ENCODE peak calls at places on chromosomes 12 and 14, in seven cellular contexts. Z is stomach; U is tibial nerve; B is lower lobe of right lung; M is CD8-positive, alpha-beta T cell; K is lung; O is uterus. V is an unnamed sample. For H3K4me1, the result is how much of the 10 kb centered on the place peaks cover.

GRCh38 chr12:1827806-1828805 is 7.7 kb downstream of the LRTM2 start:
- DNase-seq in Z (no peak), U (no peak), B (peak), M (no peak), K (no peak), O (no peak), V (no peak)

GRCh38 chr14:68328509-68328908 is 464.4 kb downstream of the ZFP36L1 start:
- DNase-seq in Z (no peak), U (no peak), B (no peak), M (no peak), K (no peak), O (no peak), V (no peak)

GRCh38 chr12:27123642-27124041 is 41.3 kb upstream of the C12orf71 start:
- DNase-seq in Z (no peak), U (no peak), B (no peak), M (no peak), K (no peak), O (no peak), V (no peak)

GRCh38 chr14:94681300-94682060 is 69.3 kb downstream of the SERPINA3 start:
- DNase-seq in Z (peak), U (peak), B (no peak), M (no peak), K (no peak), O (no peak), V (no peak)

GRCh38 chr14:68487805-68488590 is 304.9 kb downstream of the ZFP36L1 start:
- DNase-seq in Z (no peak), U (no peak), B (no peak), M (no peak), K (no peak), O (no peak), V (no peak)

GRCh38 chr12:510071-510825 is 50.5 kb downstream of the B4GALNT3 start:
- DNase-seq in Z (peak), U (no peak), B (peak), M (no peak), K (peak), O (no peak), V (no peak)

GRCh38 chr12:70645494-70646317 is 8.5 kb upstream of the PTPRB start:
- DNase-seq in Z (peak), U (no peak), B (peak), M (no peak), K (peak), O (no peak), V (peak)

GRCh38 chr14:35051796-35052195 is 5.7 kb downstream of the FAM177A1 start:
- DNase-seq in Z (no peak), U (no peak), B (no peak), M (no peak), K (no peak), O (no peak), V (no peak)

GRCh38 chr12:132430838-132431826 is 58.8 kb upstream of the FBRSL1 start:
- DNase-seq in Z (no peak), U (no peak), B (no peak), M (no peak), K (no peak), O (no peak), V (no peak)

GRCh38 chr12:112347521-112347920 is 34.7 kb downstream of the HECTD4 start:
- DNase-seq in Z (no peak), U (no peak), B (no peak), M (no peak), K (no peak), O (no peak), V (no peak)

GRCh38 chr14:106850913-106851825 is 1324.8 kb downstream of the TMEM121 start:
- DNase-seq in Z (no peak), U (no peak), B (no peak), M (no peak), K (no peak), O (no peak), V (no peak)

GRCh38 chr12:25962932-25963525 is 4.5 kb downstream of the RASSF8 start:
- DNase-seq in Z (no peak), U (peak), B (no peak), M (no peak), K (no peak), O (peak), V (no peak)

GRCh38 chr14:58907803-58908202 is 270.0 kb downstream of the DACT1 start:
- DNase-seq in Z (no peak), U (no peak), B (no peak), M (no peak), K (no peak), O (no peak), V (no peak)

GRCh38 chr12:124352839-124353238 is 57.9 kb downstream of the RFLNA start:
- DNase-seq in Z (peak), U (peak), B (peak), M (no peak), K (peak), O (no peak), V (no peak)

GRCh38 chr14:81681466-81681865 is 147.8 kb upstream of the SEL1L start:
- DNase-seq in Z (no peak), U (no peak), B (no peak), M (no peak), K (no peak), O (no peak), V (no peak)

GRCh38 chr14:31942216-31942841 is 134.8 kb upstream of the ARHGAP5 start:
- DNase-seq in Z (no peak), U (no peak), B (no peak), M (no peak), K (no peak), O (no peak), V (no peak)

GRCh38 chr12:120540445-120540844 is 6.3 kb downstream of the RNF10 start:
- DNase-seq in Z (no peak), U (no peak), B (no peak), M (no peak), K (no peak), O (no peak), V (no peak)

GRCh38 chr12:106245767-106246166 is 2.1 kb downstream of the CKAP4 start:
- DNase-seq in Z (peak), U (no peak), B (peak), M (no peak), K (peak), O (peak), V (no peak)

GRCh38 chr14:68848253-68848652 is 55.4 kb upstream of the ZFP36L1 start:
- DNase-seq in Z (no peak), U (no peak), B (no peak), M (no peak), K (peak), O (no peak), V (no peak)

GRCh38 chr14:58535084-58535483 is 102.7 kb upstream of the DACT1 start:
- DNase-seq in Z (no peak), U (no peak), B (no peak), M (no peak), K (no peak), O (no peak), V (no peak)

GRCh38 chr12:85057370-85057963 is 21.3 kb downstream of the LRRIQ1 start:
- DNase-seq in Z (no peak), U (peak), B (no peak), M (no peak), K (no peak), O (no peak), V (no peak)

GRCh38 chr14:69712637-69713088 is 54.3 kb upstream of the SRSF5 start:
- DNase-seq in Z (peak), U (peak), B (peak), M (no peak), K (peak), O (peak), V (peak)

GRCh38 chr14:72863216-72864006 is 30.5 kb downstream of the DPF3 start:
- DNase-seq in Z (no peak), U (no peak), B (no peak), M (no peak), K (no peak), O (no peak), V (no peak)

DNA sequence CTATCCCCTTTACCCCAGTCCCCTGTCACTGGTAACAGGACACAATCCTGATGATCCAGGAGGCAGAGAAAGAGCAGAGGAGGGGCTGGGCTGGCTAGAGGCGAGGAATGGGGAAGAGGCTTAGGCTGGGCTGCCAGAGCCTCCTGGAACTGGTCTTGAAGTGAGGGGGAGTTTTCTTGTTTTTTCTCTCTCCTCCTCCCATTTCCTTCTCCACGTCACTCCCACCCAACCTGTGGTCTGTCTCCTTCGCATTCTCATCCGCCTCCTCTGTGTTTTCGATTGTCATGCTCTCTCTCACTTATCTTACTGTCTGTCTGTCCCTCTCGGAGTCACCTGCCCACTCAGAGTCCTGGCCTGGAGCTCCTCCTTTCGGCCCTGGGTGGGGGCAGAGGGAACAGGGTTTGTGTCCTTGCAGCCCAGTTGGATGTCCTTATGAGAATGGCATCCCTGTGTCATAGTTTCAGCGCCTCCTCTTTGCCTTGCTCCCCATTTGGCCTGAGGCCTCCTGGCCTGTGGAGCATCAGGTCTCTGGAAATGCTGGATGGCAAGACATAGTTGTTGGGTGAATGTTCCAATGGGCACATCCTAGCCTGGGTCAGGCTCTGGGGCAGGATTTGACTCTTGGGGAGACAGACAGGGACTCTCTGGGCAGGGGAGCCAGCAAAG is 3.4 kb upstream of the KRT80 start:
- DNase-seq in Z (no peak), U (no peak), B (no peak), M (no peak), K (no peak), O (peak), V (no peak)
- H3K4me1 ChIP-seq in Z (under half), U (under half), B (half or more), M (under half), K (half or more), O (under half), V (under half)

DNA sequence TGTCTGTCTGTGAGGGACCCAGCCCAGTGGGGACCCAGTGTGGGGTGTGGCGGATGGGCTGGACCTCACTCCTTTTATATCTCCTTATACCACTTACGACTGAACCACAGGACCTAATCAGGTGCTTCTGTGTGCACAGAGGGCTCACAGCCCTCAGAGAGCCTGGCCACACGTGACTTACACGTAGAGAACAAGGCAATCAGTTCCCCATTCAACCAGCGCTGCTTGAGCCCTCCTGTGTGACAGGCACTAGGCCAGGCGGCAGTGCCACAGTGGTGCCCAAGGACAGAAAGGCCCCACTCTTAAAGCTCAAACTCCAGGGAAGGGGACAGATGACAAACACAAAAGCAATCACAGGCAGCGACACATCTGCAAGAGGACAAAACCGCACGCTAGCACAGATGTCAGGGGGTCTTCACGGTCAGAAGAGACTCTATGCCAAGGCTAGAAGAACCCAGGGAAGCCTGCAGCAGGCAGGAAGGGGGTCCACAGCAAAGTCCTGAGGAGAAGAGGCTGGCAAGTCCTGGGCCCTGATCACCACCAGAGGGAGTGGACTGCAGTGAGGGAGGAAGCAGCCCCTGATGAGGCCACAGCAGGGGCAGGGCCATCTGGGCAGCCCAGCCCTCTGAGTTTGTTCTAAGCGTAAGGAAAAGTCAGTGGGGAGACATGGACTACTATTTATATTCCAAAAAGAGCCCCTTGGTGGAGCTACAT is 39.3 kb downstream of the SETD3 start:
- DNase-seq in Z (no peak), U (no peak), B (no peak), M (no peak), K (no peak), O (no peak), V (no peak)
- TF ChIP-seq CTCF in Z (no peak), U (no peak), B (no peak), M (no peak), K (no peak), O (no peak), V (peak)

GRCh38 chr12:4034926-4035325 is 161.7 kb upstream of the PARP11 start:
- DNase-seq in Z (no peak), U (no peak), B (no peak), M (no peak), K (no peak), O (no peak), V (no peak)

GRCh38 chr12:4027412-4027811 is 154.2 kb upstream of the PARP11 start:
- DNase-seq in Z (no peak), U (no peak), B (peak), M (peak), K (no peak), O (no peak), V (no peak)

GRCh38 chr12:4032906-4033628 is 159.9 kb upstream of the PARP11 start:
- DNase-seq in Z (no peak), U (no peak), B (no peak), M (no peak), K (no peak), O (no peak), V (no peak)

GRCh38 chr12:4030938-4031702 is 157.9 kb upstream of the PARP11 start:
- DNase-seq in Z (peak), U (peak), B (peak), M (peak), K (peak), O (peak), V (peak)

GRCh38 chr12:4031703-4032291 is 158.6 kb upstream of the PARP11 start:
- DNase-seq in Z (no peak), U (peak), B (peak), M (no peak), K (peak), O (no peak), V (peak)
- H3K27ac ChIP-seq in Z (peak), U (peak), B (peak), M (no peak), K (no peak), O (peak), V (peak)

DNA sequence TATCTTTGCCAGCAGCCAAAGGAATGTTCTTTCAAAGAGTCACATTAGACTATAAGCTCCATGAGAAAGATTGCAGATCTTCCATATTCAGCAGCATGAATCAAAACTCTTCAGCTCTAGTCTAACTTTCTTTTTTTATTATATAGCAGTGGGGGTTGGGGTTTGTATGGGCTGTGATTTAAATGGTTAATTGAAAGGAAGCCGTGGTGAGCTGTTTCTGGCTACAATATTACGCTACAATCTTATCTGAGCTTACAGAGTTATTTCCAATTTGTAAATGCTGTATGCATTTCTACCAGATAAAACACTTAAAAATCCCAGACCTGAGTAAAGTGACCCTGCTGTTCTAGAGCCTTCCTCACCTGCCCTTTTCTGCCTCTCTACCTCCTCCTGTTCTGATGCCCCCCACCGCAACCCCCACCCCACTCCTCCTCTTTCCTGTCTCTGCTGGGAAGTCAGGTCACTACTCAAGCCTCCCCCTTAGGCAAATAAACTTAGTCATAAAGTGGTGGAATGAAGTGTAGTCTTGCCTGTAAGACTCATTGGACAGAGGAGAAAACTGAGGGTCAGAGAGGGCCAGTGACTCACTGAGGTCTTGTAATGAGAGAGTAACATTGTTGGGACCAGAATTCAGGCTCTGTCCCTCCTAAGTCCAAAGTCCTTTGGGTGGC is 1089.5 kb downstream of the BCL11B start:
- DNase-seq in Z (no peak), U (no peak), B (no peak), M (no peak), K (no peak), O (no peak), V (no peak)
- H3K4me1 ChIP-seq in Z (under half), U (under half), B (under half), M (half or more), K (under half), O (under half), V (under half)